ENCODE peak calls at places on chromosomes 16 and 17, in seven cellular contexts. One of them, this sample, is unnamed.

GRCh38 chr16:29765167-29766032 is 12.7 kb upstream of the ZG16 start:
- DNase-seq in IMR-90: no peak
- DNase-seq in mammary epithelial cell: no peak
- DNase-seq in HCT116: peak; percentile 50
- DNase-seq in fibroblast of lung: no peak
- DNase-seq in GM23338: no peak
- DNase-seq in neuronal stem cell: no peak
- DNase-seq in this sample: peak; percentile 32

GRCh38 chr16:347203-347602 is 5.3 kb downstream of the AXIN1 start:
- DNase-seq in HCT116: no peak
- DNase-seq in GM23338: no peak
- DNase-seq in neuronal stem cell: no peak
- DNase-seq in IMR-90: no peak
- DNase-seq in mammary epithelial cell: no peak
- DNase-seq in fibroblast of lung: no peak
- DNase-seq in this sample: peak; percentile 77

GRCh38 chr17:37519241-37519985 is 29.7 kb downstream of the DUSP14 start:
- DNase-seq in IMR-90: peak; percentile 69
- DNase-seq in mammary epithelial cell: no peak
- DNase-seq in neuronal stem cell: no peak
- DNase-seq in HCT116: no peak
- DNase-seq in fibroblast of lung: peak; percentile 80
- DNase-seq in GM23338: no peak
- DNase-seq in this sample: no peak

GRCh38 chr17:19618015-19618414 is 30.5 kb upstream of the ALDH3A2 start:
- DNase-seq in mammary epithelial cell: no peak
- DNase-seq in HCT116: no peak
- DNase-seq in GM23338: no peak
- DNase-seq in neuronal stem cell: no peak
- DNase-seq in IMR-90: no peak
- DNase-seq in fibroblast of lung: no peak
- DNase-seq in this sample: no peak

GRCh38 chr16:8962393-8963009 is 1.2 kb downstream of the USP7 start:
- DNase-seq in fibroblast of lung: no peak
- DNase-seq in neuronal stem cell: no peak
- DNase-seq in HCT116: no peak
- DNase-seq in mammary epithelial cell: peak; percentile 43
- DNase-seq in IMR-90: no peak
- DNase-seq in GM23338: peak; percentile 69
- DNase-seq in this sample: peak; percentile 70

GRCh38 chr16:66899945-66900688 is 18.6 kb downstream of the CDH16 start:
- DNase-seq in GM23338: peak; percentile 64
- DNase-seq in fibroblast of lung: peak; percentile 63
- DNase-seq in IMR-90: peak; percentile 79
- DNase-seq in HCT116: no peak
- DNase-seq in mammary epithelial cell: peak; percentile 41
- DNase-seq in neuronal stem cell: no peak
- DNase-seq in this sample: peak; percentile 93

GRCh38 chr17:8125947-8126305 is 2.0 kb upstream of the HES7 start:
- DNase-seq in GM23338: peak; percentile 75
- DNase-seq in neuronal stem cell: no peak
- DNase-seq in IMR-90: no peak
- DNase-seq in fibroblast of lung: no peak
- DNase-seq in mammary epithelial cell: peak; percentile 44
- DNase-seq in HCT116: no peak
- DNase-seq in this sample: no peak

GRCh38 chr17:80921741-80922579 is 69.7 kb upstream of the CHMP6 start:
- DNase-seq in neuronal stem cell: no peak
- DNase-seq in GM23338: no peak
- DNase-seq in HCT116: no peak
- DNase-seq in fibroblast of lung: no peak
- DNase-seq in IMR-90: no peak
- DNase-seq in mammary epithelial cell: no peak
- DNase-seq in this sample: peak; percentile 58

GRCh38 chr17:57939797-57940196 is 15.4 kb downstream of the CUEDC1 start:
- DNase-seq in GM23338: no peak
- DNase-seq in fibroblast of lung: no peak
- DNase-seq in HCT116: no peak
- DNase-seq in neuronal stem cell: no peak
- DNase-seq in IMR-90: no peak
- DNase-seq in mammary epithelial cell: no peak
- DNase-seq in this sample: peak; percentile 69

GRCh38 chr16:2035431-2036199 is 8.9 kb downstream of the NHERF2 start:
- DNase-seq in IMR-90: peak; percentile 77
- DNase-seq in GM23338: no peak
- DNase-seq in neuronal stem cell: no peak
- DNase-seq in mammary epithelial cell: no peak
- DNase-seq in HCT116: no peak
- DNase-seq in fibroblast of lung: peak; percentile 86
- DNase-seq in this sample: peak; percentile 100

GRCh38 chr16:51359141-51359960 is 208.3 kb upstream of the SALL1 start:
- DNase-seq in IMR-90: peak; percentile 5
- DNase-seq in neuronal stem cell: peak; percentile 88
- DNase-seq in mammary epithelial cell: no peak
- DNase-seq in fibroblast of lung: peak; percentile 7
- DNase-seq in GM23338: peak; percentile 68
- DNase-seq in HCT116: no peak
- DNase-seq in this sample: no peak

GRCh38 chr17:4161179-4161559 is 18.2 kb downstream of the CYB5D2 start:
- DNase-seq in neuronal stem cell: no peak
- DNase-seq in mammary epithelial cell: peak; percentile 90
- DNase-seq in fibroblast of lung: peak; percentile 78
- DNase-seq in IMR-90: peak; percentile 93
- DNase-seq in HCT116: no peak
- DNase-seq in GM23338: peak; percentile 50
- DNase-seq in this sample: peak; percentile 92

GRCh38 chr17:27553019-27553511 is 77.9 kb upstream of the LGALS9 start:
- DNase-seq in HCT116: no peak
- DNase-seq in IMR-90: no peak
- DNase-seq in GM23338: no peak
- DNase-seq in fibroblast of lung: no peak
- DNase-seq in mammary epithelial cell: peak; percentile 40
- DNase-seq in neuronal stem cell: no peak
- DNase-seq in this sample: no peak

GRCh38 chr16:71311553-71312158 is 22.5 kb upstream of the CMTR2 start:
- DNase-seq in neuronal stem cell: peak; percentile 80
- DNase-seq in GM23338: peak; percentile 89
- DNase-seq in HCT116: no peak
- DNase-seq in mammary epithelial cell: no peak
- DNase-seq in fibroblast of lung: peak; percentile 6
- DNase-seq in IMR-90: peak; percentile 5
- DNase-seq in this sample: no peak

GRCh38 chr17:4530799-4531730 is 24.1 kb downstream of the MYBBP1A start:
- DNase-seq in mammary epithelial cell: no peak
- DNase-seq in fibroblast of lung: no peak
- DNase-seq in IMR-90: no peak
- DNase-seq in GM23338: peak; percentile 29
- DNase-seq in neuronal stem cell: no peak
- DNase-seq in HCT116: no peak
- DNase-seq in this sample: no peak

GRCh38 chr16:2586241-2586640 is 48.4 kb downstream of the PDPK1 start:
- DNase-seq in neuronal stem cell: no peak
- DNase-seq in GM23338: peak; percentile 68
- DNase-seq in mammary epithelial cell: no peak
- DNase-seq in fibroblast of lung: no peak
- DNase-seq in HCT116: no peak
- DNase-seq in IMR-90: no peak
- DNase-seq in this sample: peak; percentile 78

GRCh38 chr17:39701012-39701783 is 1.3 kb downstream of the ERBB2 start:
- DNase-seq in neuronal stem cell: no peak
- DNase-seq in fibroblast of lung: no peak
- DNase-seq in GM23338: peak; percentile 56
- DNase-seq in HCT116: no peak
- DNase-seq in mammary epithelial cell: no peak
- DNase-seq in IMR-90: no peak
- DNase-seq in this sample: peak; percentile 61

GRCh38 chr17:68176770-68177169 is 71.1 kb upstream of the AMZ2 start:
- DNase-seq in IMR-90: no peak
- DNase-seq in fibroblast of lung: no peak
- DNase-seq in HCT116: no peak
- DNase-seq in mammary epithelial cell: no peak
- DNase-seq in GM23338: no peak
- DNase-seq in neuronal stem cell: no peak
- DNase-seq in this sample: peak; percentile 60

GRCh38 chr17:73689596-73690275 is 45.5 kb upstream of the SDK2 start:
- DNase-seq in neuronal stem cell: no peak
- DNase-seq in mammary epithelial cell: no peak
- DNase-seq in HCT116: no peak
- DNase-seq in IMR-90: no peak
- DNase-seq in GM23338: no peak
- DNase-seq in fibroblast of lung: no peak
- DNase-seq in this sample: no peak

DNA sequence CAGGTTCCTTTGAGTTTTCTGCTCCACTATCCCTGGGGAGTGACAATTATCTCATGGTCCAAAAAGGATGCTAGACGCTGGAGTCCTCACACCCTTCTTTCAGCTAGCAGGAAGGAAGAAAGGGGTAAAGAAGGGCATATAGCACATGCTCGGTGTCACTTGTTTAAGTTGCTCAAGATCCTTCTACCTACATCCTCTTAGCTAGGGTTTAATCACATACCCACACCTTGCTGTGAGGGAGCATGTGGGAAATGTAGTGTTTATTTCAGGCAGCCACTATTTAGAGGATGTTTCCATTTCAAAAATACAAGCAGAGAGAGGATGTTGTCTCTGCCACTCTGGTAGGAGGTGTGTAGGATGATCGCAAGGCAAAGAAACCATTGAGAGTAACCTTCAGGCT is 4.5 kb downstream of the PRKCB start:
- DNase-seq in mammary epithelial cell: no peak
- DNase-seq in GM23338: no peak
- DNase-seq in HCT116: no peak
- DNase-seq in IMR-90: no peak
- DNase-seq in fibroblast of lung: no peak
- DNase-seq in neuronal stem cell: no peak
- DNase-seq in this sample: no peak
- H3K4me3 ChIP-seq in mammary epithelial cell: no peak overlapping the region
- H3K4me3 ChIP-seq in GM23338: no peak overlapping the region
- H3K4me3 ChIP-seq in HCT116: no peak overlapping the region
- H3K4me3 ChIP-seq in IMR-90: no peak overlapping the region
- H3K4me3 ChIP-seq in fibroblast of lung: no peak overlapping the region
- H3K4me3 ChIP-seq in neuronal stem cell: no peak overlapping the region
- H3K4me3 ChIP-seq in this sample: no peak overlapping the region

GRCh38 chr16:72371307-72372081 is 199.5 kb upstream of the PMFBP1 start:
- DNase-seq in mammary epithelial cell: peak; percentile 16
- DNase-seq in GM23338: peak; percentile 70
- DNase-seq in fibroblast of lung: peak; percentile 72
- DNase-seq in neuronal stem cell: peak; percentile 56
- DNase-seq in HCT116: peak; percentile 15
- DNase-seq in IMR-90: peak; percentile 25
- DNase-seq in this sample: peak; percentile 30
- H2AFZ ChIP-seq in mammary epithelial cell: peak overlapping the region; percentile 35
- H2AFZ ChIP-seq in GM23338: peak overlapping the region; percentile 73
- H2AFZ ChIP-seq in fibroblast of lung: no peak overlapping the region
- H2AFZ ChIP-seq in neuronal stem cell: peak overlapping the region; percentile 65
- H2AFZ ChIP-seq in HCT116: no peak overlapping the region
- H2AFZ ChIP-seq in IMR-90: no peak overlapping the region
- H2AFZ ChIP-seq in this sample: peak overlapping the region; percentile 81

DNA sequence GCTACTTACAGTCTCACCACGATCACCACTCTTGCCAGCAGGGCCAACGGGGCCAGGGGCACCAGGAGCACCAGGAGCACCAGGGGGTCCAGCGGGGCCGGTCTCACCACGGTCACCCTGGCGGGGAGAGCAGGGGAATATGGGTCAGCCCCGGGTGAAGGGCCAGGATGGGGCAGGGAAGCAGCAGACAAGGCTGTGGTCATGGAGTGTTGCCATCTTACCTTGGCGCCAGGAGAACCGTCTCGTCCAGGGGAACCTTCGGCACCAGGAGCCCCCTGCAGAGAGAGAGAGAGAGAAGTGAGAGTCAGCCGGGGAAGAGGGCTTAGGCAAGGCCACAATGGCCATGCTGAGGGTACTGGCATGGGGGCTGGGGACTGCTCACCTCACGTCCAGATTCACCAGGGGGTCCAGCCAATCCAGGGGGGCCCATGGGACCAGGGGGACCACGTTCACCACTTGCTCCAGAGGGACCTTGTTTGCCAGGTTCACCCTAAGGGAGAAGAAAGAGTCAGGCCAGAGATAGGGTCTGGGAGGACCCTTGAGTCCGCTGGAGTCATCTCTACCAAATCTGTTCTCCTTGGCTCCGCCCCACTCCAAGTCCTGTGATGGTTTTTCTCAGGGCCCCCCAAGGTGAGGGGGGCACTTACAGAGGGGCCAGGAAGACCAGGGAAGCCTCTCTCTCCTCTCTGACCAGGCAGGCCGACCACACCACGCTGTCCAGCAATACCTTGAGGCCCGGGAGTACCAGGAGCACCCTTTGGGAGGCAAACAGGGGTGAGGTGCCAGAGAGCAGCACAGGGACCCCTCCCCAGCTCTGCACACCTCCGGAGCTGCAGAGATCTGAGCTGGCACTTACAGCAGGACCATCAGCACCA is 12.7 kb downstream of the COL1A1 start:
- DNase-seq in fibroblast of lung: peak; percentile 74
- DNase-seq in IMR-90: peak; percentile 76
- DNase-seq in mammary epithelial cell: no peak
- DNase-seq in neuronal stem cell: no peak
- DNase-seq in GM23338: no peak
- DNase-seq in HCT116: no peak
- DNase-seq in this sample: no peak
- H3K4me3 ChIP-seq in fibroblast of lung: peak overlapping the region; percentile 7
- H3K4me3 ChIP-seq in IMR-90: no peak overlapping the region
- H3K4me3 ChIP-seq in mammary epithelial cell: no peak overlapping the region
- H3K4me3 ChIP-seq in neuronal stem cell: no peak overlapping the region
- H3K4me3 ChIP-seq in GM23338: no peak overlapping the region
- H3K4me3 ChIP-seq in HCT116: no peak overlapping the region
- H3K4me3 ChIP-seq in this sample: no peak overlapping the region

GRCh38 chr16:56584276-56584675 is 5.1 kb upstream of the MT3 start:
- DNase-seq in IMR-90: no peak
- DNase-seq in fibroblast of lung: no peak
- DNase-seq in neuronal stem cell: no peak
- DNase-seq in GM23338: no peak
- DNase-seq in mammary epithelial cell: no peak
- DNase-seq in HCT116: no peak
- DNase-seq in this sample: no peak

GRCh38 chr16:56591377-56592060 is 2.2 kb downstream of the MT3 start:
- DNase-seq in fibroblast of lung: no peak
- DNase-seq in neuronal stem cell: no peak
- DNase-seq in mammary epithelial cell: no peak
- DNase-seq in HCT116: no peak
- DNase-seq in GM23338: no peak
- DNase-seq in IMR-90: no peak
- DNase-seq in this sample: no peak

GRCh38 chr16:56593573-56594291 is 4.4 kb downstream of the MT3 start:
- DNase-seq in neuronal stem cell: no peak
- DNase-seq in GM23338: no peak
- DNase-seq in HCT116: no peak
- DNase-seq in fibroblast of lung: no peak
- DNase-seq in mammary epithelial cell: no peak
- DNase-seq in IMR-90: no peak
- DNase-seq in this sample: no peak

GRCh38 chr16:56589141-56590039 is at the start of gene MT3:
- DNase-seq in neuronal stem cell: no peak
- DNase-seq in mammary epithelial cell: no peak
- DNase-seq in GM23338: peak; percentile 87
- DNase-seq in HCT116: no peak
- DNase-seq in fibroblast of lung: peak; percentile 17
- DNase-seq in IMR-90: no peak
- DNase-seq in this sample: no peak

DNA sequence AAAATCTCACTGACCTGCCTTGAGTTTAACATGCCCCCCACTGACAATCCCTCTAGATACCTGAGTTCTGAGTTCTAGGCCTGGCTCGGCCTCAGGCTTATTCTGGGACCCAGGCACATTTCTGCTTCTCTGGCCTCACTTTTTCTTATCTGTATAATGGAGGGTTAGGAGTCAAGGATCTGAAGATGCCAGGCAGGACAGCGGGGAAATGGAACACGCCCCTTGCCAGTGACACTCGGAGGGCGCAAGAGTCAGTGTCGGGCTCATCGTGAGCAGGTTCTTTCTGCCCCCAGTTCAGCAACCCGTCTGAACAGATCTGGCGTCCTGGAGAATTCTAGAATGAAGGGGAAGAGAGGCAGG is 567 bp upstream of the MT3 start:
- DNase-seq in mammary epithelial cell: no peak
- DNase-seq in IMR-90: no peak
- DNase-seq in neuronal stem cell: no peak
- DNase-seq in fibroblast of lung: no peak
- DNase-seq in HCT116: no peak
- DNase-seq in GM23338: no peak
- DNase-seq in this sample: no peak
- H2AFZ ChIP-seq in mammary epithelial cell: no peak overlapping the region
- H2AFZ ChIP-seq in IMR-90: peak overlapping the region; percentile 74
- H2AFZ ChIP-seq in neuronal stem cell: peak overlapping the region; percentile 73
- H2AFZ ChIP-seq in fibroblast of lung: no peak overlapping the region
- H2AFZ ChIP-seq in HCT116: no peak overlapping the region
- H2AFZ ChIP-seq in GM23338: no peak overlapping the region
- H2AFZ ChIP-seq in this sample: no peak overlapping the region